ENCODE peak calls at places on chromosomes 12 and 14, in seven cellular contexts. Z, J, D, E, M, C and F are unnamed samples.

GRCh38 chr12:71840226-71840847 is 778 bp downstream of the TBC1D15 start:
- DNase-seq in E (no peak), M (peak; percentile 18), J (no peak), C (peak; percentile 76), Z (peak; percentile 88), D (peak; percentile 72), F (no peak)

GRCh38 chr12:90682398-90682797 is 272.6 kb downstream of the CCER1 start:
- DNase-seq in Z (peak; percentile 78), E (no peak), C (peak; percentile 50), D (peak; percentile 86), J (no peak), M (peak; percentile 17), F (no peak)

GRCh38 chr12:20492251-20492728 is 124.0 kb downstream of the PDE3A start:
- DNase-seq in E (no peak), M (no peak), Z (peak; percentile 65), C (peak; percentile 39), J (no peak), D (peak; percentile 60), F (no peak)

GRCh38 chr14:64387232-64387737 is 868 bp upstream of the MTHFD1 start:
- DNase-seq in Z (peak; percentile 19), D (peak; percentile 35), E (no peak), C (peak; percentile 32), M (no peak), J (no peak), F (no peak)

GRCh38 chr12:127150479-127150878 is 1116.5 kb upstream of the TMEM132C start:
- DNase-seq in D (no peak), M (no peak), Z (no peak), J (no peak), E (no peak), C (no peak), F (no peak)

GRCh38 chr14:21825147-21825743 is 151.6 kb upstream of the OR4E1 start:
- DNase-seq in Z (peak; percentile 4), M (no peak), E (no peak), D (peak; percentile 13), C (no peak), J (no peak), F (no peak)

GRCh38 chr14:70809238-70810214 is at the start of gene MAP3K9:
- DNase-seq in C (no peak), E (peak; percentile 87), D (peak; percentile 87), Z (peak; percentile 26), M (peak; percentile 19), J (peak; percentile 81), F (peak; percentile 97)

GRCh38 chr12:80939231-80939950 is 1.7 kb upstream of the LIN7A start:
- DNase-seq in M (no peak), E (no peak), D (peak; percentile 24), Z (no peak), J (no peak), C (peak; percentile 9), F (no peak)

GRCh38 chr14:38350102-38350501 is 94.2 kb upstream of the CLEC14A start:
- DNase-seq in M (no peak), D (no peak), C (no peak), E (no peak), J (no peak), Z (no peak), F (no peak)

GRCh38 chr12:122067548-122067947 is 11.0 kb upstream of the MLXIP start:
- DNase-seq in E (no peak), C (no peak), J (no peak), D (no peak), M (no peak), Z (no peak), F (no peak)

GRCh38 chr12:122063691-122064033 is 14.9 kb upstream of the MLXIP start:
- DNase-seq in E (no peak), Z (no peak), D (no peak), J (no peak), C (no peak), M (no peak), F (no peak)

GRCh38 chr12:122064780-122065588 is 13.6 kb upstream of the MLXIP start:
- DNase-seq in J (no peak), M (no peak), E (peak; percentile 67), Z (peak; percentile 86), C (peak; percentile 82), D (peak; percentile 82), F (peak; percentile 53)

GRCh38 chr12:122064034-122064777 is 14.3 kb upstream of the MLXIP start:
- DNase-seq in C (peak; percentile 90), J (peak; percentile 85), E (peak; percentile 88), D (peak; percentile 92), M (peak; percentile 73), Z (peak; percentile 90), F (peak; percentile 88)

GRCh38 chr12:122067966-122068365 is 10.6 kb upstream of the MLXIP start:
- DNase-seq in C (no peak), Z (peak; percentile 89), E (no peak), M (no peak), J (peak; percentile 82), D (peak; percentile 86), F (no peak)
- H3K4me3 ChIP-seq in C (no peak overlapping the region), Z (no peak overlapping the region), E (no peak overlapping the region), M (no peak overlapping the region), J (no peak overlapping the region), D (no peak overlapping the region), F (no peak overlapping the region)

DNA sequence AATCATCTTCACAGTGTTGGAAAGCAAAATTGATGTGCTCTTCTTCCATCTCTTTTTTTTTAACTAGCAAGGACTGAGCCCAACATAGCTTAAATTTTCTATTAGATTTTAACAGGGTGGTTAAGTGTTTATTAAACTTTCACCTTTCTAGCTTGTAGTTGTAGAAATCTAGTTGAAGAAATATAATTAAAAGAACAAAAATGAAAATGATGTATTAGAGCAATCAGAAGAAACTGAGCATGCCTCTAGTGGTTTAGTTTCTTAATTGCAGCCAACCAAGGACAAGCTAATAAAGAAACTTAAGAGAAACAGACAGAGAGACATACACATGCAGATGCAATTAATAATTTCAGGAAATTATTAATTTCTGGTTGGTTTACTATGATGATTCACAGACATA is 673.0 kb upstream of the LMO3 start:
- DNase-seq in Z (no peak), E (no peak), J (no peak), M (no peak), C (no peak), D (no peak), F (no peak)
- TF ChIP-seq CTCF in Z (no peak), E (no peak), J (no peak), M (no peak), C (no peak), D (no peak), F (peak; percentile 20)

GRCh38 chr12:21547437-21547836 is 21.3 kb downstream of the SPX start:
- DNase-seq in E (no peak), D (no peak), M (no peak), C (no peak), J (no peak), Z (no peak), F (no peak)
- H3K4me3 ChIP-seq in E (no peak overlapping the region), D (no peak overlapping the region), M (no peak overlapping the region), C (no peak overlapping the region), J (no peak overlapping the region), Z (no peak overlapping the region), F (no peak overlapping the region)

GRCh38 chr12:1580526-1580925 is 13.9 kb downstream of the FBXL14 start:
- DNase-seq in E (no peak), C (no peak), J (no peak), M (no peak), D (no peak), Z (no peak), F (no peak)
- TF ChIP-seq CTCF in E (no peak), C (no peak), J (no peak), M (no peak), D (no peak), Z (no peak), F (no peak)

DNA sequence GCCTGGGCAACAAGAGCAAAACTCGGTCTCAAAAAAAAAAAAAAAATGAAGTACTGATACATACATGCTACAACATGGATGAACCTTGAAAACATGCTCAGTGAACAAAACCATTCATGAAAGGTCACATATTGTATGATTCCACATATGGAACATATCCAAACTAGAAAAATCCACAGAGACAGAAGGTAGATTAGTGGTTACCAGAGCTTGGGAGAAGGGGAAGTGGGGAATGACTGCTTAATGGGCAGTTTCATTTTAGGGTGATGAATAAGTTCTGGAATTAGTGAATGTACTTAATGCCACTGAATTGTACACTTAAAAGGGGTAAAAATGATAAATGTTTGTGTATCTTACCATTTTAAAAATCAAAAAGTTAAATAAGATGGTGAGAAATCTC is 2.7 kb downstream of the ITGB7 start:
- DNase-seq in J (no peak), M (no peak), D (no peak), C (no peak), E (no peak), Z (no peak), F (no peak)
- H3K4me3 ChIP-seq in J (no peak overlapping the region), M (no peak overlapping the region), D (no peak overlapping the region), C (no peak overlapping the region), E (no peak overlapping the region), Z (no peak overlapping the region), F (no peak overlapping the region)

GRCh38 chr14:105484069-105484996 is 2.4 kb upstream of the CRIP1 start:
- DNase-seq in Z (no peak), M (no peak), J (peak; percentile 88), C (peak; percentile 76), E (peak; percentile 64), D (no peak), F (no peak)

GRCh38 chr14:105486974-105487448 is 325 bp downstream of the CRIP1 start:
- DNase-seq in D (no peak), E (peak; percentile 75), Z (no peak), C (peak; percentile 40), J (peak; percentile 95), M (no peak), F (no peak)

GRCh38 chr14:105484997-105485393 is 1.7 kb upstream of the CRIP1 start:
- DNase-seq in Z (no peak), E (no peak), C (no peak), M (no peak), D (no peak), J (no peak), F (no peak)

GRCh38 chr14:105486333-105486973 is at the start of gene CRIP1:
- DNase-seq in M (no peak), D (no peak), Z (no peak), C (no peak), J (no peak), E (no peak), F (no peak)

GRCh38 chr14:105485720-105486332 is 860 bp upstream of the CRIP1 start:
- DNase-seq in J (no peak), D (no peak), Z (no peak), E (no peak), C (no peak), M (no peak), F (no peak)
- TF ChIP-seq CTCF in J (peak; percentile 22), D (peak; percentile 50), Z (peak; percentile 28), E (peak; percentile 11), C (no peak), M (peak; percentile 21), F (peak; percentile 24)